ENCODE peak calls at places on chromosomes 2 and 18, in ten cellular contexts. One of them, this sample, is unnamed.

GRCh38 chr18:76493213-76494107 is 1.6 kb downstream of the ZNF516 start:
- DNase-seq in brain microvascular endothelial cell: peak; percentile 40
- DNase-seq in kidney epithelial cell: no peak
- DNase-seq in breast epithelium: no peak
- DNase-seq in tibial nerve: peak; percentile 24
- DNase-seq in lung: no peak
- DNase-seq in astrocyte: peak; percentile 46
- DNase-seq in lower lobe of right lung: no peak
- DNase-seq in BJ: no peak
- DNase-seq in right lobe of liver: no peak
- DNase-seq in this sample: peak; percentile 55

GRCh38 chr18:60331890-60332289 is 40.7 kb downstream of the MC4R start:
- DNase-seq in brain microvascular endothelial cell: no peak
- DNase-seq in lower lobe of right lung: no peak
- DNase-seq in lung: no peak
- DNase-seq in breast epithelium: no peak
- DNase-seq in kidney epithelial cell: no peak
- DNase-seq in BJ: no peak
- DNase-seq in tibial nerve: no peak
- DNase-seq in astrocyte: no peak
- DNase-seq in right lobe of liver: no peak
- DNase-seq in this sample: no peak

GRCh38 chr2:17184512-17184911 is 333.7 kb downstream of the RAD51AP2 start:
- DNase-seq in lung: no peak
- DNase-seq in right lobe of liver: no peak
- DNase-seq in brain microvascular endothelial cell: no peak
- DNase-seq in astrocyte: no peak
- DNase-seq in tibial nerve: no peak
- DNase-seq in kidney epithelial cell: no peak
- DNase-seq in BJ: no peak
- DNase-seq in lower lobe of right lung: no peak
- DNase-seq in breast epithelium: no peak
- DNase-seq in this sample: no peak

GRCh38 chr2:31397099-31397498 is 17.4 kb downstream of the XDH start:
- DNase-seq in breast epithelium: no peak
- DNase-seq in lower lobe of right lung: no peak
- DNase-seq in astrocyte: no peak
- DNase-seq in BJ: no peak
- DNase-seq in kidney epithelial cell: no peak
- DNase-seq in tibial nerve: no peak
- DNase-seq in lung: peak; percentile 21
- DNase-seq in brain microvascular endothelial cell: no peak
- DNase-seq in right lobe of liver: peak; percentile 90
- DNase-seq in this sample: no peak

GRCh38 chr2:145595296-145595695 is 1075.4 kb upstream of the ZEB2 start:
- DNase-seq in astrocyte: peak; percentile 33
- DNase-seq in BJ: no peak
- DNase-seq in kidney epithelial cell: peak; percentile 18
- DNase-seq in right lobe of liver: no peak
- DNase-seq in breast epithelium: no peak
- DNase-seq in tibial nerve: no peak
- DNase-seq in lung: no peak
- DNase-seq in brain microvascular endothelial cell: peak; percentile 69
- DNase-seq in lower lobe of right lung: no peak
- DNase-seq in this sample: no peak

GRCh38 chr2:172462393-172463381 is 35.3 kb downstream of the ITGA6 start:
- DNase-seq in tibial nerve: no peak
- DNase-seq in brain microvascular endothelial cell: no peak
- DNase-seq in lower lobe of right lung: no peak
- DNase-seq in breast epithelium: no peak
- DNase-seq in lung: no peak
- DNase-seq in right lobe of liver: no peak
- DNase-seq in astrocyte: no peak
- DNase-seq in BJ: no peak
- DNase-seq in kidney epithelial cell: no peak
- DNase-seq in this sample: peak; percentile 72

GRCh38 chr2:23429036-23429435 is 44.1 kb downstream of the KLHL29 start:
- DNase-seq in BJ: no peak
- DNase-seq in lung: no peak
- DNase-seq in kidney epithelial cell: no peak
- DNase-seq in lower lobe of right lung: no peak
- DNase-seq in astrocyte: no peak
- DNase-seq in brain microvascular endothelial cell: no peak
- DNase-seq in right lobe of liver: no peak
- DNase-seq in tibial nerve: no peak
- DNase-seq in breast epithelium: no peak
- DNase-seq in this sample: no peak

GRCh38 chr2:53740170-53740569 is 27.4 kb upstream of the CHAC2 start:
- DNase-seq in lung: no peak
- DNase-seq in astrocyte: peak; percentile 35
- DNase-seq in right lobe of liver: no peak
- DNase-seq in kidney epithelial cell: peak; percentile 5
- DNase-seq in brain microvascular endothelial cell: no peak
- DNase-seq in tibial nerve: no peak
- DNase-seq in BJ: no peak
- DNase-seq in breast epithelium: no peak
- DNase-seq in lower lobe of right lung: no peak
- DNase-seq in this sample: peak; percentile 28

DNA sequence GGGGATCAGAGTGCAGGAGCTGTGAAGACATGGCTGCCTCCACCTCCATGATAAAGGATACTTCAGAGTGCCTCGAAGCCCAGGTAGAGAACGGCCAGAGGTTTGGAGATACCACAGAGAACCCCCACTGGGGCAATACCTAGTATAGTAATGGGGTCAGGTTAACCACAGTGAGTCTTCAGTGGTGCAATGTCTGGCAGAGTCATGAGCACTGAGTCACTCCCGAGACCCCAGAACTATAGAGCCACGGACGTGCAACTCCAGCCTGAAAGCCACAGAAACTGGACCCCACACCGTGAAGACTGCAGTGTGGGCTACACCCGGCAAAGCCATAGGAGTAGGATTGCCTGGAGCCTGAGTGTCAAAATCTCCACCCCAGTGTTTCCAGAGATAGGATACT is 746.6 kb downstream of the CBLN2 start:
- DNase-seq in kidney epithelial cell: no peak
- DNase-seq in lower lobe of right lung: no peak
- DNase-seq in BJ: no peak
- DNase-seq in astrocyte: peak; percentile 10
- DNase-seq in lung: no peak
- DNase-seq in brain microvascular endothelial cell: no peak
- DNase-seq in breast epithelium: no peak
- DNase-seq in right lobe of liver: no peak
- DNase-seq in tibial nerve: no peak
- DNase-seq in this sample: no peak
- H3K36me3 ChIP-seq in kidney epithelial cell: no peaks in the 10 kb centered on the region
- H3K36me3 ChIP-seq in lower lobe of right lung: no peaks in the 10 kb centered on the region
- H3K36me3 ChIP-seq in BJ: no peaks in the 10 kb centered on the region
- H3K36me3 ChIP-seq in astrocyte: no peaks in the 10 kb centered on the region
- H3K36me3 ChIP-seq in lung: no peaks in the 10 kb centered on the region
- H3K36me3 ChIP-seq in brain microvascular endothelial cell: no peaks in the 10 kb centered on the region
- H3K36me3 ChIP-seq in breast epithelium: no peaks in the 10 kb centered on the region
- H3K36me3 ChIP-seq in right lobe of liver: no peaks in the 10 kb centered on the region
- H3K36me3 ChIP-seq in tibial nerve: no peaks in the 10 kb centered on the region
- H3K36me3 ChIP-seq in this sample: no peaks in the 10 kb centered on the region

GRCh38 chr2:678964-679363 is 1.8 kb upstream of the TMEM18 start:
- DNase-seq in astrocyte: no peak
- DNase-seq in right lobe of liver: no peak
- DNase-seq in lower lobe of right lung: no peak
- DNase-seq in breast epithelium: no peak
- DNase-seq in tibial nerve: no peak
- DNase-seq in BJ: no peak
- DNase-seq in brain microvascular endothelial cell: no peak
- DNase-seq in lung: no peak
- DNase-seq in kidney epithelial cell: no peak
- DNase-seq in this sample: no peak

GRCh38 chr2:675982-676646 is 1.1 kb downstream of the TMEM18 start:
- DNase-seq in kidney epithelial cell: peak; percentile 78
- DNase-seq in brain microvascular endothelial cell: peak; percentile 88
- DNase-seq in tibial nerve: peak; percentile 56
- DNase-seq in lower lobe of right lung: no peak
- DNase-seq in breast epithelium: no peak
- DNase-seq in right lobe of liver: no peak
- DNase-seq in BJ: peak; percentile 56
- DNase-seq in lung: peak; percentile 44
- DNase-seq in astrocyte: peak; percentile 87
- DNase-seq in this sample: peak; percentile 91

GRCh38 chr2:675460-675859 is 1.7 kb downstream of the TMEM18 start:
- DNase-seq in brain microvascular endothelial cell: no peak
- DNase-seq in lung: peak; percentile 27
- DNase-seq in breast epithelium: no peak
- DNase-seq in lower lobe of right lung: no peak
- DNase-seq in right lobe of liver: no peak
- DNase-seq in tibial nerve: no peak
- DNase-seq in astrocyte: no peak
- DNase-seq in BJ: no peak
- DNase-seq in kidney epithelial cell: no peak
- DNase-seq in this sample: no peak

GRCh38 chr2:676647-677055 is 555 bp downstream of the TMEM18 start:
- DNase-seq in breast epithelium: peak; percentile 99
- DNase-seq in BJ: peak; percentile 85
- DNase-seq in lower lobe of right lung: peak; percentile 100
- DNase-seq in brain microvascular endothelial cell: peak; percentile 97
- DNase-seq in astrocyte: peak; percentile 94
- DNase-seq in right lobe of liver: peak; percentile 100
- DNase-seq in kidney epithelial cell: peak; percentile 78
- DNase-seq in tibial nerve: peak; percentile 98
- DNase-seq in lung: peak; percentile 99
- DNase-seq in this sample: peak; percentile 89

DNA sequence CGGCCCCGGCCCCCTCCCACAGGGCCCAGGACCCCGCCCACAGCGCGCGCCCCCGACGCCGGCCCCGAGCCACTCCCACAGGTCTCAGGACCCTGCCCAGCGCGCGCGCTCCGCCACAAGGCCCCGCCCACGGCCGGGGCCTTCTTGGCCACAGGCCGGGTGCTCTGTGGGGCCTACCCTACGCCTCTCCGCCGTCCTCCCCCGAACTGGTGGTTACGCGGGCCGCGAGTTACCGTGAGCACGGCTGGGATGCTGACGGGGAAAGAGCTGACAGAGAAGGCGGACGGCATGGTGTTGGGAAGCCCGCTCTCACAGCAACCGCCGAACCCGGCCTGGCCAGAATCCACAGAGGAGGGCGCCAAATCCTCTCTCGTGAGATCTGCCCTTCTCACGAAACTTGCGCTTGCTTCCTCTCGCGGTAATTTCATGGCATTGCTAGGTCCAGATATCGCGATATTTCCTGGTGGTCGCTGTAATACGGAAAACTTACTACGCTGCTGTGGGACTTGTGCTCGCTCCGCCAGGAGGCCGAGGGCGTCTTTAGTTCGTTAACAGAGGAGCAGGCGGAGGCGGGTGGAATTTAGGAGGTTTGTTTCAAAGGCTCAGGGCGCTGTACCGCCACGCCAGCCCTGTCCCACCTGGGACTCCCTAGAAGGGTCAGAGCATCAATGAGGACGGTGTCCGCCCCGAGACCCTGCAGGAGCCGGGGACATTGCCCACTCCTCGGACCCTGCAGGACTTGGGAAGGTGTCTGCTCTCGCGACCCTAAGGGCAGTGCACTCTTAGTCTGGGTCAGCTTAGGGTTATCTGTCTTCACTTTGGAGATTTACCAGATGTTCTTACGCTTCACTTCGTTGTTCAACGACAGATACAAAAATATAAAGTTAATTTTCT is at the start of gene TMEM18:
- DNase-seq in kidney epithelial cell: peak; percentile 94
- DNase-seq in lung: peak; percentile 94
- DNase-seq in BJ: peak; percentile 85
- DNase-seq in tibial nerve: peak; percentile 97
- DNase-seq in brain microvascular endothelial cell: peak; percentile 98
- DNase-seq in breast epithelium: peak; percentile 92
- DNase-seq in lower lobe of right lung: peak; percentile 89
- DNase-seq in astrocyte: peak; percentile 96
- DNase-seq in right lobe of liver: peak; percentile 94
- DNase-seq in this sample: peak; percentile 97
- TF ChIP-seq CTCF in kidney epithelial cell: peak; percentile 37
- TF ChIP-seq CTCF in lung: peak; percentile 28
- TF ChIP-seq CTCF in BJ: peak; percentile 36
- TF ChIP-seq CTCF in tibial nerve: peak; percentile 57
- TF ChIP-seq CTCF in brain microvascular endothelial cell: peak; percentile 54
- TF ChIP-seq CTCF in breast epithelium: peak; percentile 53
- TF ChIP-seq CTCF in lower lobe of right lung: peak; percentile 41
- TF ChIP-seq CTCF in astrocyte: no peak
- TF ChIP-seq CTCF in right lobe of liver: peak; percentile 32
- TF ChIP-seq CTCF in this sample: peak; percentile 42

GRCh38 chr2:198700330-198700729 is 757.4 kb downstream of the SATB2 start:
- DNase-seq in breast epithelium: no peak
- DNase-seq in BJ: no peak
- DNase-seq in lung: no peak
- DNase-seq in tibial nerve: no peak
- DNase-seq in right lobe of liver: no peak
- DNase-seq in lower lobe of right lung: no peak
- DNase-seq in kidney epithelial cell: no peak
- DNase-seq in astrocyte: no peak
- DNase-seq in brain microvascular endothelial cell: no peak
- DNase-seq in this sample: no peak

GRCh38 chr2:198698230-198698629 is 759.5 kb downstream of the SATB2 start:
- DNase-seq in tibial nerve: no peak
- DNase-seq in BJ: no peak
- DNase-seq in kidney epithelial cell: no peak
- DNase-seq in lung: no peak
- DNase-seq in lower lobe of right lung: no peak
- DNase-seq in breast epithelium: no peak
- DNase-seq in brain microvascular endothelial cell: no peak
- DNase-seq in right lobe of liver: no peak
- DNase-seq in astrocyte: no peak
- DNase-seq in this sample: no peak

GRCh38 chr2:198706683-198707082 is 751.1 kb downstream of the SATB2 start:
- DNase-seq in tibial nerve: no peak
- DNase-seq in lower lobe of right lung: no peak
- DNase-seq in astrocyte: no peak
- DNase-seq in right lobe of liver: no peak
- DNase-seq in kidney epithelial cell: no peak
- DNase-seq in brain microvascular endothelial cell: no peak
- DNase-seq in BJ: no peak
- DNase-seq in breast epithelium: no peak
- DNase-seq in lung: no peak
- DNase-seq in this sample: no peak

GRCh38 chr2:198697794-198698193 is 759.9 kb downstream of the SATB2 start:
- DNase-seq in tibial nerve: no peak
- DNase-seq in brain microvascular endothelial cell: no peak
- DNase-seq in breast epithelium: no peak
- DNase-seq in astrocyte: no peak
- DNase-seq in kidney epithelial cell: no peak
- DNase-seq in right lobe of liver: no peak
- DNase-seq in lower lobe of right lung: no peak
- DNase-seq in lung: no peak
- DNase-seq in BJ: no peak
- DNase-seq in this sample: no peak

DNA sequence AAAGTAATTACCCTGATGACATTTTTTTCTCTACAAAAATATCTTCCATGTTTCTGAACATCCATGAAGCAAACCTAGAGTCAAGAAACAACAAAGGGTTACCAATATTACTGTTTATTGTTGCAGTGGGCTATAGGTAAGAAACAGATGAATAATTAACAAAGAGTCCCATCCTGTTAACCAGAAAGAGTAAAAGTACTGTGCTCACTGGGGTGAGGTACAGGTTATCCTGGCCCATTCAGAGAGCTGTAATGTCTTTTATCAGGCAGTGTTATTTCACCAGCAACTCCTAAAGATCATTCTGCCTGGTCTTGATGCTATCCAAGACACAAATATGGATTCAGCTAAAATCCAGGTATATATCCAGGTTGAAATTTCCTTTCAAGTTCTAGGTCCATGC is 754.9 kb downstream of the SATB2 start:
- DNase-seq in tibial nerve: no peak
- DNase-seq in brain microvascular endothelial cell: no peak
- DNase-seq in astrocyte: no peak
- DNase-seq in lower lobe of right lung: no peak
- DNase-seq in breast epithelium: no peak
- DNase-seq in BJ: no peak
- DNase-seq in kidney epithelial cell: no peak
- DNase-seq in lung: no peak
- DNase-seq in right lobe of liver: no peak
- DNase-seq in this sample: no peak
- H3K36me3 ChIP-seq in tibial nerve: no peaks in the 10 kb centered on the region
- H3K36me3 ChIP-seq in brain microvascular endothelial cell: no peaks in the 10 kb centered on the region
- H3K36me3 ChIP-seq in astrocyte: no peaks in the 10 kb centered on the region
- H3K36me3 ChIP-seq in lower lobe of right lung: no peaks in the 10 kb centered on the region
- H3K36me3 ChIP-seq in breast epithelium: no peaks in the 10 kb centered on the region
- H3K36me3 ChIP-seq in BJ: no peaks in the 10 kb centered on the region
- H3K36me3 ChIP-seq in kidney epithelial cell: no peaks in the 10 kb centered on the region
- H3K36me3 ChIP-seq in lung: no peaks in the 10 kb centered on the region
- H3K36me3 ChIP-seq in right lobe of liver: no peaks in the 10 kb centered on the region
- H3K36me3 ChIP-seq in this sample: no peaks in the 10 kb centered on the region

DNA sequence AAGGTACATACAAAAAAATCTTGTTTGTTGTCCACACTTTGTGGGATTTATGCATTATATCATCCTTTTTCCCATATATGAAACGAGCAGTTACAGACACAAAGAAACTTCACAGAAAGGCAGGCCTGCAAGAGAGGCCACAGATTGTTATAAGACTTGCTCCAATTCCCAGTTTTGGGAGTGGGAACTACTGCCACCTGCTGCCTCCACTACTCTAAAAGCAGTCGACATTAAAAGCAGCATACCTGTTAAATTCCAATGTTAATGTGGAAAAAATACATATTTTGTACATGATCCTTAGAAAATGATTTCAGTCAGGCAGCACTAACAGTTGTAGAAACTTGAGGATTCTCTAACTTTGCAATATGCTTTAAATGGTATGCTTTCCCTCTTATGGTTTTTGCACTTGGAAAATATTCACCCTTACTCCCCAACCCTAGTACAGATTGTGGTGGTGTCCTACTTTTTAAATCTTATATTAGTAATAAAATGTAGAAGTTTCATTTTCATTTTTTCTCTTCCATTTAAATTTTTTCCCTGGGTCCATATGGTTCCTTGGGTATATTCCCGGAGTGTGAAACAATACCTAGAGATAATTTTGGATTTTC is 37.9 kb downstream of the SLC38A11 start:
- DNase-seq in BJ: no peak
- DNase-seq in astrocyte: no peak
- DNase-seq in breast epithelium: no peak
- DNase-seq in right lobe of liver: peak; percentile 63
- DNase-seq in kidney epithelial cell: no peak
- DNase-seq in lower lobe of right lung: no peak
- DNase-seq in lung: peak; percentile 33
- DNase-seq in brain microvascular endothelial cell: peak; percentile 39
- DNase-seq in tibial nerve: peak; percentile 19
- DNase-seq in this sample: peak; percentile 61
- TF ChIP-seq CTCF in BJ: peak; percentile 53
- TF ChIP-seq CTCF in astrocyte: peak; percentile 40
- TF ChIP-seq CTCF in breast epithelium: peak; percentile 70
- TF ChIP-seq CTCF in right lobe of liver: peak; percentile 69
- TF ChIP-seq CTCF in kidney epithelial cell: peak; percentile 64
- TF ChIP-seq CTCF in lower lobe of right lung: peak; percentile 53
- TF ChIP-seq CTCF in lung: peak; percentile 43
- TF ChIP-seq CTCF in brain microvascular endothelial cell: peak; percentile 67
- TF ChIP-seq CTCF in tibial nerve: peak; percentile 44
- TF ChIP-seq CTCF in this sample: peak; percentile 60

This sample was measured in bronchial epithelial cell.